ENCODE peak calls at places on chromosomes 2 and 18, in ten cellular contexts. One of them, this sample, is unnamed.

GRCh38 chr2:195984951-195985726 is 83.5 kb downstream of the DNAH7 start:
- DNase-seq in IMR-90: no peak
- DNase-seq in cardiac fibroblast: peak; percentile 31
- DNase-seq in endodermal cell: no peak
- DNase-seq in BJ: no peak
- DNase-seq in stomach: no peak
- DNase-seq in fibroblast of the aortic adventitia: peak; percentile 8
- DNase-seq in glutamatergic neuron: no peak
- DNase-seq in lower lobe of right lung: no peak
- DNase-seq in coronary artery: no peak
- DNase-seq in this sample: no peak

GRCh38 chr2:8805278-8806045 is 32.0 kb downstream of the KIDINS220 start:
- DNase-seq in IMR-90: no peak
- DNase-seq in cardiac fibroblast: no peak
- DNase-seq in endodermal cell: no peak
- DNase-seq in BJ: no peak
- DNase-seq in stomach: no peak
- DNase-seq in fibroblast of the aortic adventitia: peak; percentile 48
- DNase-seq in glutamatergic neuron: no peak
- DNase-seq in lower lobe of right lung: no peak
- DNase-seq in coronary artery: no peak
- DNase-seq in this sample: no peak

GRCh38 chr2:5521462-5521861 is 170.7 kb upstream of the SOX11 start:
- DNase-seq in IMR-90: no peak
- DNase-seq in cardiac fibroblast: no peak
- DNase-seq in endodermal cell: no peak
- DNase-seq in BJ: no peak
- DNase-seq in stomach: no peak
- DNase-seq in fibroblast of the aortic adventitia: no peak
- DNase-seq in glutamatergic neuron: no peak
- DNase-seq in lower lobe of right lung: no peak
- DNase-seq in coronary artery: no peak
- DNase-seq in this sample: no peak

GRCh38 chr2:238928520-238929241 is 80.8 kb downstream of the TWIST2 start:
- DNase-seq in IMR-90: no peak
- DNase-seq in cardiac fibroblast: no peak
- DNase-seq in endodermal cell: peak; percentile 28
- DNase-seq in BJ: no peak
- DNase-seq in stomach: peak; percentile 21
- DNase-seq in fibroblast of the aortic adventitia: no peak
- DNase-seq in glutamatergic neuron: no peak
- DNase-seq in lower lobe of right lung: no peak
- DNase-seq in coronary artery: peak; percentile 75
- DNase-seq in this sample: no peak

GRCh38 chr18:80175451-80176235 is 66.6 kb downstream of the ADNP2 start:
- DNase-seq in IMR-90: no peak
- DNase-seq in cardiac fibroblast: no peak
- DNase-seq in endodermal cell: no peak
- DNase-seq in BJ: no peak
- DNase-seq in stomach: peak; percentile 43
- DNase-seq in fibroblast of the aortic adventitia: no peak
- DNase-seq in glutamatergic neuron: no peak
- DNase-seq in lower lobe of right lung: no peak
- DNase-seq in coronary artery: no peak
- DNase-seq in this sample: no peak

GRCh38 chr2:96117701-96118588 is 1.6 kb upstream of the ADRA2B start:
- DNase-seq in IMR-90: no peak
- DNase-seq in cardiac fibroblast: no peak
- DNase-seq in endodermal cell: no peak
- DNase-seq in BJ: no peak
- DNase-seq in stomach: no peak
- DNase-seq in fibroblast of the aortic adventitia: no peak
- DNase-seq in glutamatergic neuron: no peak
- DNase-seq in lower lobe of right lung: peak; percentile 36
- DNase-seq in coronary artery: no peak
- DNase-seq in this sample: no peak

GRCh38 chr2:149902104-149902503 is 314.5 kb upstream of the MMADHC start:
- DNase-seq in IMR-90: no peak
- DNase-seq in cardiac fibroblast: peak; percentile 64
- DNase-seq in endodermal cell: no peak
- DNase-seq in BJ: no peak
- DNase-seq in stomach: no peak
- DNase-seq in fibroblast of the aortic adventitia: peak; percentile 92
- DNase-seq in glutamatergic neuron: no peak
- DNase-seq in lower lobe of right lung: no peak
- DNase-seq in coronary artery: no peak
- DNase-seq in this sample: no peak

GRCh38 chr2:191581003-191581402 is 96.9 kb upstream of the NABP1 start:
- DNase-seq in IMR-90: no peak
- DNase-seq in cardiac fibroblast: no peak
- DNase-seq in endodermal cell: no peak
- DNase-seq in BJ: no peak
- DNase-seq in stomach: no peak
- DNase-seq in fibroblast of the aortic adventitia: no peak
- DNase-seq in glutamatergic neuron: no peak
- DNase-seq in lower lobe of right lung: no peak
- DNase-seq in coronary artery: no peak
- DNase-seq in this sample: no peak

GRCh38 chr2:236887519-236887918 is 198.2 kb upstream of the COPS8 start:
- DNase-seq in IMR-90: peak; percentile 28
- DNase-seq in cardiac fibroblast: peak; percentile 6
- DNase-seq in endodermal cell: no peak
- DNase-seq in BJ: peak; percentile 83
- DNase-seq in stomach: no peak
- DNase-seq in fibroblast of the aortic adventitia: peak; percentile 85
- DNase-seq in glutamatergic neuron: no peak
- DNase-seq in lower lobe of right lung: no peak
- DNase-seq in coronary artery: no peak
- DNase-seq in this sample: no peak

GRCh38 chr2:223732346-223732745 is 105.0 kb downstream of the AP1S3 start:
- DNase-seq in IMR-90: no peak
- DNase-seq in cardiac fibroblast: no peak
- DNase-seq in endodermal cell: no peak
- DNase-seq in BJ: no peak
- DNase-seq in stomach: no peak
- DNase-seq in fibroblast of the aortic adventitia: no peak
- DNase-seq in glutamatergic neuron: no peak
- DNase-seq in lower lobe of right lung: no peak
- DNase-seq in coronary artery: no peak
- DNase-seq in this sample: no peak

GRCh38 chr2:128315829-128316776 is 2.6 kb downstream of the HS6ST1 start:
- DNase-seq in IMR-90: peak; percentile 76
- DNase-seq in cardiac fibroblast: no peak
- DNase-seq in endodermal cell: peak; percentile 53
- DNase-seq in BJ: no peak
- DNase-seq in stomach: peak; percentile 20
- DNase-seq in fibroblast of the aortic adventitia: peak; percentile 46
- DNase-seq in glutamatergic neuron: no peak
- DNase-seq in lower lobe of right lung: peak; percentile 45
- DNase-seq in coronary artery: peak; percentile 71
- DNase-seq in this sample: peak; percentile 17

GRCh38 chr2:8684421-8684884 is 2.6 kb downstream of the ID2 start:
- DNase-seq in IMR-90: peak; percentile 47
- DNase-seq in cardiac fibroblast: peak; percentile 2
- DNase-seq in endodermal cell: peak; percentile 72
- DNase-seq in BJ: no peak
- DNase-seq in stomach: no peak
- DNase-seq in fibroblast of the aortic adventitia: peak; percentile 67
- DNase-seq in glutamatergic neuron: no peak
- DNase-seq in lower lobe of right lung: no peak
- DNase-seq in coronary artery: peak; percentile 71
- DNase-seq in this sample: peak; percentile 58

GRCh38 chr2:37000273-37000780 is 34.0 kb upstream of the STRN start:
- DNase-seq in IMR-90: peak; percentile 32
- DNase-seq in cardiac fibroblast: peak; percentile 14
- DNase-seq in endodermal cell: no peak
- DNase-seq in BJ: no peak
- DNase-seq in stomach: no peak
- DNase-seq in fibroblast of the aortic adventitia: peak; percentile 11
- DNase-seq in glutamatergic neuron: no peak
- DNase-seq in lower lobe of right lung: no peak
- DNase-seq in coronary artery: no peak
- DNase-seq in this sample: no peak

GRCh38 chr2:37011126-37011525 is 44.8 kb upstream of the STRN start:
- DNase-seq in IMR-90: no peak
- DNase-seq in cardiac fibroblast: no peak
- DNase-seq in endodermal cell: no peak
- DNase-seq in BJ: no peak
- DNase-seq in stomach: no peak
- DNase-seq in fibroblast of the aortic adventitia: no peak
- DNase-seq in glutamatergic neuron: no peak
- DNase-seq in lower lobe of right lung: no peak
- DNase-seq in coronary artery: no peak
- DNase-seq in this sample: no peak

GRCh38 chr2:37000988-37001556 is 34.7 kb upstream of the STRN start:
- DNase-seq in IMR-90: no peak
- DNase-seq in cardiac fibroblast: no peak
- DNase-seq in endodermal cell: no peak
- DNase-seq in BJ: no peak
- DNase-seq in stomach: no peak
- DNase-seq in fibroblast of the aortic adventitia: no peak
- DNase-seq in glutamatergic neuron: no peak
- DNase-seq in lower lobe of right lung: no peak
- DNase-seq in coronary artery: no peak
- DNase-seq in this sample: no peak

GRCh38 chr2:37005118-37005868 is 39.0 kb upstream of the STRN start:
- DNase-seq in IMR-90: peak; percentile 23
- DNase-seq in cardiac fibroblast: peak; percentile 52
- DNase-seq in endodermal cell: peak; percentile 68
- DNase-seq in BJ: no peak
- DNase-seq in stomach: no peak
- DNase-seq in fibroblast of the aortic adventitia: peak; percentile 49
- DNase-seq in glutamatergic neuron: no peak
- DNase-seq in lower lobe of right lung: no peak
- DNase-seq in coronary artery: no peak
- DNase-seq in this sample: peak; percentile 47
- TF ChIP-seq CTCF in IMR-90: peak; percentile 21
- TF ChIP-seq CTCF in cardiac fibroblast: peak; percentile 63
- TF ChIP-seq CTCF in endodermal cell: peak; percentile 82
- TF ChIP-seq CTCF in BJ: peak; percentile 26
- TF ChIP-seq CTCF in stomach: peak; percentile 40
- TF ChIP-seq CTCF in fibroblast of the aortic adventitia: peak; percentile 64
- TF ChIP-seq CTCF in glutamatergic neuron: peak; percentile 13
- TF ChIP-seq CTCF in lower lobe of right lung: peak; percentile 31
- TF ChIP-seq CTCF in coronary artery: peak; percentile 15
- TF ChIP-seq CTCF in this sample: peak; percentile 38

DNA sequence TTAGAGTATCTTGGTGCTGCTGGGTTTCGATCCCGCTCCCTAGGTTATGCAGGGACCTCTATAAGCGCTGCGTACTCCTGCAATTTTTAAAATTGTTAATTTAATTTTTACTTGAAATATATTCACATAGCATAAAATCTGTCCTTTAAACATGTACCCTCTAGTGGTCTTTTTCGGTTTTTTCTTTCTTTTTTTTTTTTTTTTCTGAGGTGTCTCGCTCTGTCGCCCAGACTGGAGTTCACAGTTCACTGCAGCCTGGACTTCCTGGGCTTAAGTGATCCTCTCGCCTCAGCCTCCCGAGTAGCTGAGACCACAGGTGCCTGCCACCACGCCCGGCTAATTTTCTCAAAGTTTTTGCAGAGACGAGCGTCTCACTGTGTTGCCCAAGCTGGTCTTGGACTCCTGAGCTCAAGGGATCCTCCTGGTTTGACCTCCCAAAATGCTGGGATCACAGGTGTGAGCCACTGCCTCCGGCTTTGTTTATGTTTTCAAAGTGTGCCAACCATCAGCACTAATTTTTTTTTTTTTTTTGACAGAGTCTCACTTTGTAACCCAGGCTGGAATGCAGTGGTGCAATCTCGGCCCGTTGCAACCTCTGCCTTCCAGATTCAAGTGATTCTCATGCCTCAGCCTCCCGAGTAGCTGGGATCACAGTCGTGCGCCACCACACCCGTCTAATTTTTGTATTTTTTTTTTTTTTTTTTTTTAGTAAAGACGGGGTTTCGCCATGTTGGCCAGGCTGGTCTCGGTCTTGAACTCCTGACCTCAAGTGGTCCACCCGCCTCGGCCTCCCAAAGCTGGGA is 585 bp upstream of the MOB1A start:
- DNase-seq in IMR-90: no peak
- DNase-seq in cardiac fibroblast: no peak
- DNase-seq in endodermal cell: no peak
- DNase-seq in BJ: no peak
- DNase-seq in stomach: no peak
- DNase-seq in fibroblast of the aortic adventitia: no peak
- DNase-seq in glutamatergic neuron: no peak
- DNase-seq in lower lobe of right lung: no peak
- DNase-seq in coronary artery: no peak
- DNase-seq in this sample: no peak
- TF ChIP-seq CTCF in IMR-90: peak; percentile 34
- TF ChIP-seq CTCF in cardiac fibroblast: peak; percentile 28
- TF ChIP-seq CTCF in endodermal cell: peak; percentile 73
- TF ChIP-seq CTCF in BJ: peak; percentile 38
- TF ChIP-seq CTCF in stomach: peak; percentile 3
- TF ChIP-seq CTCF in fibroblast of the aortic adventitia: peak; percentile 47
- TF ChIP-seq CTCF in glutamatergic neuron: peak; percentile 78
- TF ChIP-seq CTCF in lower lobe of right lung: peak; percentile 44
- TF ChIP-seq CTCF in coronary artery: no peak
- TF ChIP-seq CTCF in this sample: no peak

DNA sequence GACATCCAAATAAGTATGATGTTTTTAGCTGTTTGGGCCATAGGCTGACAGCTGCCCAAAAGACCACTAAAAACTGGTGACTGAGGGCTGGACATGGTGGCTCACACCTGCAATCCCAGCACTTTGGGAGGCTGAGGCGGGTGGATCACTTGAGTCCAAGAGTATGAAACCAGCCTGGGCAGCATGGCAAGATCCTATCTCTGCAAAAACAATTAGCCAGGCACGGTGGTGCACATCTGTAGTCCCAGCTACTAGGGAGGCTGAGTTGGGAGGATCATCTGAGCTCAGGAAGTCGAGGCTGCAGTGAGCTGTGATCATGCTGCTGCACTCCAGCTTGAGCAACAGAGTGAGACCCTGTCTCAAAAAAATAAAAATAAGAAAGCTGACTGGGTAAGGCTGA is 511.5 kb upstream of the RAB6C start:
- DNase-seq in IMR-90: no peak
- DNase-seq in cardiac fibroblast: no peak
- DNase-seq in endodermal cell: no peak
- DNase-seq in BJ: no peak
- DNase-seq in stomach: no peak
- DNase-seq in fibroblast of the aortic adventitia: no peak
- DNase-seq in glutamatergic neuron: no peak
- DNase-seq in lower lobe of right lung: no peak
- DNase-seq in coronary artery: no peak
- DNase-seq in this sample: no peak
- TF ChIP-seq CTCF in IMR-90: no peak
- TF ChIP-seq CTCF in cardiac fibroblast: no peak
- TF ChIP-seq CTCF in endodermal cell: no peak
- TF ChIP-seq CTCF in BJ: no peak
- TF ChIP-seq CTCF in stomach: no peak
- TF ChIP-seq CTCF in fibroblast of the aortic adventitia: no peak
- TF ChIP-seq CTCF in glutamatergic neuron: no peak
- TF ChIP-seq CTCF in lower lobe of right lung: no peak
- TF ChIP-seq CTCF in coronary artery: no peak
- TF ChIP-seq CTCF in this sample: no peak

DNA sequence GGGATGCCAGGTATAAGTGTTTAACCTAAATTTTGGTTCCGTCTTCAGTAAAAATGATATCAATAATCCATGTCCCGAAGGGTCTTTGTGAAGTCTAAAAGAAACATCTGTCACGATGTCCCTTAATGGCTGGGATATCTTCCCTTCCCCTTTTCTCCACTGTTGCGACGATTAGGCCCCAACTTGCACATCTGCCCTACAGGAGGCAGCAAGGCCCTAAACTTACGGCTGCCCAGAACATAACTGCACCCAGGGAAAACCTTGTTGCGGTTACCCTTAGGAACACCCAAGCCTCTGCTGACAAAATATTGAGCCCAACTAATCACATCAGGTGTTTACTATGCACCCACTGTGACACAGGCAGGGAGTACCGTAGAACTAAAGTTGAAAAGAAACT is 1.2 kb upstream of the SMAD2 start:
- DNase-seq in IMR-90: no peak
- DNase-seq in cardiac fibroblast: no peak
- DNase-seq in endodermal cell: no peak
- DNase-seq in BJ: no peak
- DNase-seq in stomach: peak; percentile 32
- DNase-seq in fibroblast of the aortic adventitia: no peak
- DNase-seq in glutamatergic neuron: no peak
- DNase-seq in lower lobe of right lung: no peak
- DNase-seq in coronary artery: no peak
- DNase-seq in this sample: peak; percentile 34
- TF ChIP-seq CTCF in IMR-90: no peak
- TF ChIP-seq CTCF in cardiac fibroblast: no peak
- TF ChIP-seq CTCF in endodermal cell: peak; percentile 61
- TF ChIP-seq CTCF in BJ: no peak
- TF ChIP-seq CTCF in stomach: no peak
- TF ChIP-seq CTCF in fibroblast of the aortic adventitia: no peak
- TF ChIP-seq CTCF in glutamatergic neuron: no peak
- TF ChIP-seq CTCF in lower lobe of right lung: no peak
- TF ChIP-seq CTCF in coronary artery: no peak
- TF ChIP-seq CTCF in this sample: no peak